ENCODE peak calls at places on chromosomes 5 and 9, in four cellular contexts. C is GM20000, W is MM.1S, S is GM12865. I is an unnamed sample.

GRCh38 chr9:134778841-134779411 is 101.7 kb upstream of the FCN2 start:
- DNase-seq in C (no peak), W (no peak), S (peak), I (no peak)

GRCh38 chr5:115520191-115520590 is 24.4 kb downstream of the FEM1C start:
- DNase-seq in C (no peak), W (no peak), S (no peak), I (no peak)

GRCh38 chr5:33588654-33589372 is 148.0 kb downstream of the TARS1 start:
- DNase-seq in C (peak), W (no peak), S (peak), I (peak)

GRCh38 chr9:93091453-93092081 is 4.5 kb upstream of the CARD19 start:
- DNase-seq in C (peak), W (no peak), S (peak), I (no peak)

GRCh38 chr9:7234144-7234543 is 476.4 kb downstream of the KDM4C start:
- DNase-seq in C (peak), W (peak), S (peak), I (peak)

GRCh38 chr9:123978981-123979380 is 32.6 kb upstream of the LHX2 start:
- DNase-seq in C (no peak), W (no peak), S (no peak), I (no peak)

GRCh38 chr5:58123501-58123900 is 336.4 kb downstream of the PLK2 start:
- DNase-seq in C (no peak), W (no peak), S (no peak), I (no peak)

GRCh38 chr5:62369039-62369438 is 34.7 kb downstream of the DIMT1 start:
- DNase-seq in C (no peak), W (no peak), S (no peak), I (no peak)

GRCh38 chr5:25066239-25066638 is 421.5 kb upstream of the CDH10 start:
- DNase-seq in C (no peak), W (no peak), S (no peak), I (no peak)

GRCh38 chr5:144304683-144305082 is 134.0 kb downstream of the KCTD16 start:
- DNase-seq in C (no peak), W (peak), S (peak), I (no peak)

GRCh38 chr9:133763272-133764183 is 25.4 kb upstream of the SARDH start:
- DNase-seq in C (no peak), W (no peak), S (no peak), I (no peak)

GRCh38 chr9:136623016-136623848 is 39.5 kb upstream of the EGFL7 start:
- DNase-seq in C (no peak), W (no peak), S (no peak), I (no peak)

GRCh38 chr5:94154672-94155071 is 413.3 kb upstream of the POU5F2 start:
- DNase-seq in C (no peak), W (no peak), S (no peak), I (no peak)

GRCh38 chr5:94157704-94158608 is 416.6 kb upstream of the POU5F2 start:
- DNase-seq in C (no peak), W (no peak), S (no peak), I (no peak)

GRCh38 chr5:94153736-94154450 is 412.5 kb upstream of the POU5F2 start:
- DNase-seq in C (no peak), W (no peak), S (no peak), I (no peak)

GRCh38 chr5:94159144-94159543 is 417.7 kb upstream of the POU5F2 start:
- DNase-seq in C (no peak), W (no peak), S (no peak), I (no peak)
- TF ChIP-seq CTCF in C (no peak), W (peak), S (no peak), I (no peak)

GRCh38 chr5:174454464-174454863 is 269.9 kb upstream of the MSX2 start:
- DNase-seq in C (no peak), W (peak), S (no peak), I (no peak)
- TF ChIP-seq CTCF in C (no peak), W (no peak), S (no peak), I (no peak)

GRCh38 chr5:122153774-122154173 is 24.4 kb downstream of the ZNF474 start:
- DNase-seq in C (no peak), W (no peak), S (no peak), I (no peak)

GRCh38 chr5:122154491-122154890 is 25.1 kb downstream of the ZNF474 start:
- DNase-seq in C (no peak), W (no peak), S (no peak), I (no peak)

GRCh38 chr5:122153230-122153629 is 23.9 kb downstream of the ZNF474 start:
- DNase-seq in C (no peak), W (no peak), S (no peak), I (no peak)

GRCh38 chr5:122154910-122155309 is 25.6 kb downstream of the ZNF474 start:
- DNase-seq in C (no peak), W (no peak), S (no peak), I (no peak)

GRCh38 chr5:122156724-122157325 is 27.5 kb downstream of the ZNF474 start:
- DNase-seq in C (no peak), W (peak), S (peak), I (no peak)
- TF ChIP-seq CTCF in C (no peak), W (peak), S (peak), I (peak)

GRCh38 chr5:1174122-1174936 is 27.1 kb upstream of the SLC6A19 start:
- DNase-seq in C (peak), W (peak), S (peak), I (peak)
- TF ChIP-seq CTCF in C (peak), W (peak), S (peak), I (peak)

DNA sequence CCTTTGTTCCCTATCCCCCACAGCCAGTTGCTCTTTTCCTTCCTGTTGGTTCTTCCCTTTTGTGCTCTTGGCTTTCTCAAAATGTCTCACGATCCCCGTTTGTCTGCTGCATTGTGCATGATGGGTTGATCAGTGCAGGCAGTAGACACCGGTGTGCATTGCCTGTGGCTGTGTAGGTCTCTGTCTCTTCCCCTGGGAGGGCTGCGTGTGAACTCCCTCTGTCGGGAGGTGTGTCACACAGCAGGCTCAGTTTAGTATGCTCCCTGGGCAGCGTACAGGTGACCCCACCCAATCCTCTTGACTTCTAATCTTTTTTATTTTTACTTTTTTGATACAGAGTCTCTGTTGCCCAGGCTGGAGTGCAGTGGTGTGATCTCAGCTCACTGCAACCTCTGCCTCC is 265.3 kb downstream of the FSTL4 start:
- DNase-seq in C (peak), W (peak), S (peak), I (peak)
- TF ChIP-seq CTCF in C (peak), W (peak), S (peak), I (peak)

DNA sequence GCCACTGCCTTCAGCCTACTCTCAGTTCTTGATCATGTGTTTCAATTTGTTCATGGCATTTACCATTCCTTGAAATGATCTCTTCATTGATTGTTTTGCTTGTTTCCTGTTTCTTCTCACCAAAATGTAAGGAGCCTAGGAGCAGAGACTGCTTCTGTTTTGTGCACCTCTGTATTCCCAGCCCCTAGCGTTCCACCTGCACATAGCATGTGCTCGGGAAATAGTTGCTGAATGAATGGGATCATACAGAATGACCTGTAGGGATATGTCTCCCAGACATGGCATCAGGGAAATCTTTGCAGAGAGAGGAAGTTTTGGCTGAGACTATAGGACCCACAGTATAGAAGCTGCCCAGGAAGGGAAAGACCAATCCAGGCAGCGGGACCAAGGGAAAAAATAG is 6.2 kb upstream of the CERCAM start:
- DNase-seq in C (no peak), W (no peak), S (no peak), I (no peak)
- TF ChIP-seq CTCF in C (no peak), W (no peak), S (peak), I (no peak)